ENCODE peak calls at places on chromosomes 6 and 20, in four cellular contexts. One of them, this sample, is unnamed.

GRCh38 chr6:150320450-150320849 is 48.4 kb upstream of the IYD start:
- DNase-seq in SK-N-SH: no peak
- DNase-seq in H1: no peak
- DNase-seq in K562: no peak
- DNase-seq in this sample: no peak

GRCh38 chr6:32953775-32954174 is 878 bp upstream of the HLA-DMA start:
- DNase-seq in H1: no peak
- DNase-seq in K562: no peak
- DNase-seq in SK-N-SH: no peak
- DNase-seq in this sample: no peak

GRCh38 chr6:74969591-74970267 is 236.1 kb downstream of the COL12A1 start:
- DNase-seq in SK-N-SH: no peak
- DNase-seq in K562: no peak
- DNase-seq in H1: no peak
- DNase-seq in this sample: no peak

GRCh38 chr6:36850001-36850400 is 10.8 kb upstream of the CPNE5 start:
- DNase-seq in H1: no peak
- DNase-seq in SK-N-SH: no peak
- DNase-seq in K562: no peak
- DNase-seq in this sample: no peak

GRCh38 chr6:98929498-98930060 is 18.2 kb downstream of the FBXL4 start:
- DNase-seq in SK-N-SH: no peak
- DNase-seq in K562: no peak
- DNase-seq in H1: no peak
- DNase-seq in this sample: no peak

GRCh38 chr6:47195251-47195650 is 114.5 kb downstream of the TNFRSF21 start:
- DNase-seq in H1: no peak
- DNase-seq in K562: no peak
- DNase-seq in SK-N-SH: peak
- DNase-seq in this sample: no peak

GRCh38 chr6:113306552-113307145 is 550.5 kb upstream of the MARCKS start:
- DNase-seq in K562: peak
- DNase-seq in SK-N-SH: no peak
- DNase-seq in H1: peak
- DNase-seq in this sample: peak

GRCh38 chr6:125950293-125950692 is 6.3 kb upstream of the HINT3 start:
- DNase-seq in H1: no peak
- DNase-seq in SK-N-SH: no peak
- DNase-seq in K562: peak
- DNase-seq in this sample: no peak

GRCh38 chr6:144295981-144296767 is 11.0 kb downstream of the UTRN start:
- DNase-seq in K562: no peak
- DNase-seq in H1: no peak
- DNase-seq in SK-N-SH: no peak
- DNase-seq in this sample: no peak

GRCh38 chr20:43383026-43383795 is 74.5 kb upstream of the SRSF6 start:
- DNase-seq in SK-N-SH: no peak
- DNase-seq in K562: no peak
- DNase-seq in H1: no peak
- DNase-seq in this sample: no peak

GRCh38 chr6:138307816-138308727 is 69.6 kb upstream of the SMIM28 start:
- DNase-seq in H1: no peak
- DNase-seq in SK-N-SH: no peak
- DNase-seq in K562: no peak
- DNase-seq in this sample: no peak

GRCh38 chr20:4299773-4300172 is 284.4 kb upstream of the RNF24 start:
- DNase-seq in K562: no peak
- DNase-seq in H1: no peak
- DNase-seq in SK-N-SH: no peak
- DNase-seq in this sample: no peak

DNA sequence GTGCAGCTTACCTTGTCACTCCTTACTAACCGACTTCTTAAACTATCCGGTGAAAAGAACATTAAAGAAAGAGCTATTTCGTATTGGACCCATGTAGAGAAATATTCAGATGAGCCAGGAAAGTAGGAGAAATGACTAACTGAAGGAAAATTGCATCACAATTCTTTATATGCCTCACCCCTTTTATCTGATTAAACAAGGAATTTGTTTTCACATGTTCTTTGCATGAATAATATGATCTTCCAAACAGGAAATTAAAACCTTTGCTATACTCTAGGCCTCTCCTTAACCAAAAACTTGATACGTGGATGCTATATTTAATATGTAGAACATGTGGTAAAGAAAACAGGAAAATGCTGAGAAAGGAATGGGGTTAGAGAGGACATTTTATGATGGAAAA is 41.9 kb upstream of the LRRC1 start:
- DNase-seq in SK-N-SH: no peak
- DNase-seq in H1: no peak
- DNase-seq in K562: no peak
- DNase-seq in this sample: no peak
- H3K9ac ChIP-seq in SK-N-SH: no peak
- H3K9ac ChIP-seq in H1: no peak
- H3K9ac ChIP-seq in K562: no peak
- H3K9ac ChIP-seq in this sample: no peak

DNA sequence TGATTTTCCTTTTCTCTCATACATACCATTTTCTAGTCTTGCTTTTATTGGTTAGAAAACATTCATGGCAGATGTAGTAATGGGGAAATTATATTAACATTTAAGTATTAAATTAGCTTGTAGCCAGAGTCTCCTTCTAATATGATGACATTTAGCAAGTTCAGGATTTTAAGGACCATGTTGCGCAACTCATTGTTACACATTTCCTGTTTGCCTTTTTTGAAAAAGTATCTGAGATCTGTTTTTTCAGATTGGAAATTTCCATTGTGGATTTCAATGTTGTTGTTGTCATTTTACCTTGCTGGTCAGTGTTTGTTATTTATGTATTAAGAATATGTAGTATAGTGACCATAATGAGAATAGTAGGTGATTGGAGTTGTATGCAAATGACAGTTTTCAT is 38.7 kb downstream of the CDKAL1 start:
- DNase-seq in SK-N-SH: no peak
- DNase-seq in K562: no peak
- DNase-seq in H1: no peak
- DNase-seq in this sample: no peak
- TF ChIP-seq SIN3A in SK-N-SH: no peak
- TF ChIP-seq SIN3A in K562: no peak
- TF ChIP-seq SIN3A in H1: no peak
- TF ChIP-seq SIN3A in this sample: no peak

GRCh38 chr6:162118706-162119105 is 608.9 kb downstream of the PRKN start:
- DNase-seq in H1: no peak
- DNase-seq in SK-N-SH: no peak
- DNase-seq in K562: no peak
- DNase-seq in this sample: no peak

GRCh38 chr6:162119349-162119748 is 608.2 kb downstream of the PRKN start:
- DNase-seq in K562: no peak
- DNase-seq in H1: no peak
- DNase-seq in SK-N-SH: no peak
- DNase-seq in this sample: no peak

GRCh38 chr6:162124710-162125435 is 602.7 kb downstream of the PRKN start:
- DNase-seq in H1: no peak
- DNase-seq in SK-N-SH: no peak
- DNase-seq in K562: no peak
- DNase-seq in this sample: no peak

GRCh38 chr6:162125659-162126058 is 601.9 kb downstream of the PRKN start:
- DNase-seq in K562: no peak
- DNase-seq in SK-N-SH: no peak
- DNase-seq in H1: no peak
- DNase-seq in this sample: no peak

GRCh38 chr6:162123797-162124196 is 603.8 kb downstream of the PRKN start:
- DNase-seq in H1: no peak
- DNase-seq in K562: no peak
- DNase-seq in SK-N-SH: peak
- DNase-seq in this sample: no peak
- TF ChIP-seq CTCF in H1: peak
- TF ChIP-seq CTCF in K562: no peak
- TF ChIP-seq CTCF in SK-N-SH: no peak
- TF ChIP-seq CTCF in this sample: peak

DNA sequence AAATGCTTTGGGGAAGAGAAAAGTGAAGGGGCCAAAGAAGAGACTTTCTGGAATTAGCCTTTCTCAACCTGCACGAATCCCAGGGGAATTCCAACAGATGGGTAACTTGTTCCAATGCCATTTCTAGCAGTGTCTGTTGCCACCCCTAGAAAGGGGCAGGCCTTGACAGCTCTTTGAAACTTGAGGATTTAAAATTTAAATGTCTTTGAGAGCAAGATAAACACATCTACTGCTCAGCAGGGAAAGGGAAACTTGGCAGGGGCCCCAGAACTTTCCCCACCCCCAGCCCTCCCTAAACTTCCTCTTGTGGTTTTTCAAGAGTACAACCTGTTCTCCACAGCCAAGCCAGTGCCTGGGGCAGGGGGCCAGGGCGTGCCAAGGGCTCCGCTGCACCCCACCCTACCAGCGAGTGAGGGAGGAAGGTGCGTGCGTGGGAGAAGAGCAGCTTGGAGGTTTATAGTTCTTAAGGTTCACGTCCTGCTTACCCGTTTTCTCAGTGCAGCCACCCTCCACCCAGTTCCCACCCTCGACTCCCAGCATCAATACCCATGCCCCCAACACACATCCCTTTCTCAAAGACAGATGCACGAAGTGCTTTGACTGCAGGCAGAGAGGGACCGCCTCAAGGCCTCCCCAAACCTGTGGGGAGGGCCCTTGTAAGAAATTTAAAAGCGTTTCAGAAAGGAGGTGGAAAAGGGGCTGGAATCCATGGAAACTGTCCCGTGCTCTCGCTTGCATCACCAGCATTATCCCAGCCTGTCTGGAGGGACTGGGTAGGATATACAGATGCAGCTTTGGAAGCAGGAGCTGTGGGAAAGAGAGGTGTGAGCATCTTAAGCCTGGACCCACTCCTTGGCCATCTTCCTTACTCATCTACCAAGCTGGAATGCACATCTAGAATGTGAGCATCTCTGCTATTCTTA is 4.5 kb upstream of the TAF8 start:
- DNase-seq in K562: no peak
- DNase-seq in SK-N-SH: no peak
- DNase-seq in H1: peak
- DNase-seq in this sample: peak
- H3K9ac ChIP-seq in K562: peak
- H3K9ac ChIP-seq in SK-N-SH: no peak
- H3K9ac ChIP-seq in H1: no peak
- H3K9ac ChIP-seq in this sample: peak

GRCh38 chr20:50449789-50450492 is 60.2 kb upstream of the PTPN1 start:
- DNase-seq in H1: no peak
- DNase-seq in SK-N-SH: no peak
- DNase-seq in K562: no peak
- DNase-seq in this sample: no peak

GRCh38 chr20:50453533-50453932 is 56.6 kb upstream of the PTPN1 start:
- DNase-seq in SK-N-SH: no peak
- DNase-seq in H1: no peak
- DNase-seq in K562: no peak
- DNase-seq in this sample: no peak

GRCh38 chr20:50450493-50450826 is 59.7 kb upstream of the PTPN1 start:
- DNase-seq in H1: no peak
- DNase-seq in SK-N-SH: no peak
- DNase-seq in K562: no peak
- DNase-seq in this sample: no peak

GRCh38 chr20:50447817-50448216 is 62.4 kb upstream of the PTPN1 start:
- DNase-seq in K562: no peak
- DNase-seq in SK-N-SH: no peak
- DNase-seq in H1: no peak
- DNase-seq in this sample: no peak

GRCh38 chr20:50450961-50451752 is 59.0 kb upstream of the PTPN1 start:
- DNase-seq in H1: no peak
- DNase-seq in K562: no peak
- DNase-seq in SK-N-SH: no peak
- DNase-seq in this sample: no peak
- TF ChIP-seq SIN3A in H1: no peak
- TF ChIP-seq SIN3A in K562: no peak
- TF ChIP-seq SIN3A in SK-N-SH: no peak
- TF ChIP-seq SIN3A in this sample: no peak

GRCh38 chr6:157762636-157763035 is 60.4 kb upstream of the SNX9 start:
- DNase-seq in SK-N-SH: no peak
- DNase-seq in K562: peak
- DNase-seq in H1: no peak
- DNase-seq in this sample: no peak
- TF ChIP-seq CTCF in SK-N-SH: peak
- TF ChIP-seq CTCF in K562: peak
- TF ChIP-seq CTCF in H1: no peak
- TF ChIP-seq CTCF in this sample: peak

GRCh38 chr6:73803562-73804221 is 107.7 kb downstream of the CD109 start:
- DNase-seq in K562: peak
- DNase-seq in H1: no peak
- DNase-seq in SK-N-SH: peak
- DNase-seq in this sample: peak
- H3K9ac ChIP-seq in K562: no peak
- H3K9ac ChIP-seq in H1: no peak
- H3K9ac ChIP-seq in SK-N-SH: peak
- H3K9ac ChIP-seq in this sample: no peak

GRCh38 chr20:47718398-47718797 is 66.9 kb downstream of the SULF2 start:
- DNase-seq in H1: no peak
- DNase-seq in K562: no peak
- DNase-seq in SK-N-SH: no peak
- DNase-seq in this sample: no peak

GRCh38 chr20:47723322-47723721 is 62.0 kb downstream of the SULF2 start:
- DNase-seq in K562: no peak
- DNase-seq in SK-N-SH: no peak
- DNase-seq in H1: no peak
- DNase-seq in this sample: no peak

GRCh38 chr20:47719625-47720024 is 65.7 kb downstream of the SULF2 start:
- DNase-seq in SK-N-SH: no peak
- DNase-seq in K562: no peak
- DNase-seq in H1: no peak
- DNase-seq in this sample: no peak

GRCh38 chr20:47719211-47719610 is 66.1 kb downstream of the SULF2 start:
- DNase-seq in K562: no peak
- DNase-seq in H1: no peak
- DNase-seq in SK-N-SH: no peak
- DNase-seq in this sample: no peak

DNA sequence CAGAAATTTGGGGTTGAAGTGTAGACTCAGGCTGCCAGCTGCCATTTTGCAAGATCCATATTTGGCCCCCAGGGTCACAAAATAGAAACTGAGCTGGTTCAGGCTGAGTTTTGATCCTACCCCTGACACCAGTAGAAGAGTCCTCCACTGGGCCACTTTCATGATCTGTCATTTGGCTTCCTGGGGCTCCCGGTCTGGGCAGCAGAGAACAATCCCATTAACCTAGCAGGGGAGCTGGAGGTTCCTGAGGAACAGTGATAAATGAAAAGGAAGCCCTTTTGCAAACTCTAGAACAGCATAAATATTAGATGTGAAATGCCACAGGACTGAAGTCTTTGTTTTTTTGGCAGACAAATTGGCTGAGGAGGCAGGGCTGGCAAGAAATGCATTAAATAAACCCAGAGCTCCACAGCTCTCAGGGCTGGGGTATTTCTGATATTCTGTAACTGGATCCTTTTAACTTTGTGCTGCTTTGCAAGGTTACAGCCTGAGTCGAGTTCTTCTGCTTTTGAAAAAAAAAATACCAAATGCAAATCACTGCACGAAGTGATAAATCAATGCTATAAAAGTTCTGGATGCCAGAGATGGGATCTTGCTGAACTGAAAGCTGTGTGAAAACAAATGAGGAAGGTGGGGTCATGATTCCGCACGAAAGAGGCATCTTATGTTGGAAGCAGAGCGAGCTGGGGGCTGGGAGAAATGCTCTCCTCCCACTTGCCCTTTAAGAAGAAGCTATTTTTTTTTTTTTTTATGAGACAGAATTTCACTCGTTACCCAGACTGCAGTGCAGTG is 64.4 kb downstream of the SULF2 start:
- DNase-seq in H1: no peak
- DNase-seq in SK-N-SH: no peak
- DNase-seq in K562: no peak
- DNase-seq in this sample: no peak
- TF ChIP-seq SIN3A in H1: no peak
- TF ChIP-seq SIN3A in SK-N-SH: no peak
- TF ChIP-seq SIN3A in K562: no peak
- TF ChIP-seq SIN3A in this sample: no peak